ENCODE peak calls at places on chromosomes 2 and 18, in five cellular contexts. T is A549, F is left ventricle myocardium inferior, D is psoas muscle, L is spleen. R is an unnamed sample.

GRCh38 chr18:79445740-79446566 is 50.2 kb downstream of the NFATC1 start:
- DNase-seq in L (no peak), F (no peak), T (no peak), D (no peak), R (no peak)

GRCh38 chr18:79935499-79935898 is 16.0 kb downstream of the SLC66A2 start:
- DNase-seq in D (peak), T (no peak), F (no peak), L (no peak), R (peak)

GRCh38 chr2:221676566-221677172 is 104.6 kb upstream of the EPHA4 start:
- DNase-seq in L (no peak), T (no peak), D (no peak), F (no peak), R (no peak)

GRCh38 chr2:20209373-20210109 is 15.4 kb downstream of the SDC1 start:
- DNase-seq in F (no peak), L (no peak), D (no peak), T (no peak), R (peak)

GRCh38 chr2:27724905-27725693 is 46.4 kb upstream of the MRPL33 start:
- DNase-seq in L (no peak), D (no peak), F (no peak), T (no peak), R (no peak)

GRCh38 chr18:54928236-54928635 is 31.0 kb downstream of the CCDC68 start:
- DNase-seq in D (no peak), L (no peak), F (no peak), T (no peak), R (no peak)

GRCh38 chr18:61286867-61287266 is 46.4 kb upstream of the CDH20 start:
- DNase-seq in L (no peak), F (no peak), T (no peak), D (no peak), R (no peak)

GRCh38 chr2:163733301-163733938 is 2.4 kb downstream of the FIGN start:
- DNase-seq in D (no peak), F (no peak), T (no peak), L (peak), R (no peak)

GRCh38 chr2:206260427-206261012 is 13.9 kb upstream of the ZDBF2 start:
- DNase-seq in T (peak), L (no peak), D (no peak), F (no peak), R (no peak)

GRCh38 chr2:11375025-11375688 is 30.7 kb upstream of the ROCK2 start:
- DNase-seq in T (no peak), D (no peak), L (no peak), F (no peak), R (no peak)

GRCh38 chr2:11373096-11373495 is 28.7 kb upstream of the ROCK2 start:
- DNase-seq in D (no peak), L (no peak), F (no peak), T (no peak), R (no peak)

GRCh38 chr2:11370377-11371098 is 26.1 kb upstream of the ROCK2 start:
- DNase-seq in T (peak), F (no peak), L (no peak), D (no peak), R (peak)

GRCh38 chr2:11368059-11368572 is 23.7 kb upstream of the ROCK2 start:
- DNase-seq in T (no peak), F (no peak), D (no peak), L (no peak), R (peak)

GRCh38 chr2:11371099-11371937 is 26.9 kb upstream of the ROCK2 start:
- DNase-seq in L (no peak), T (no peak), D (peak), F (no peak), R (peak)
- H3K27ac ChIP-seq in L (no peak), T (peak), D (peak), F (no peak), R (peak)

GRCh38 chr2:9152975-9153402 is 53.6 kb upstream of the ASAP2 start:
- DNase-seq in L (peak), D (no peak), T (no peak), F (no peak), R (no peak)
- H3K4me3 ChIP-seq in L (no peak), D (no peak), T (no peak), F (no peak), R (no peak)

DNA sequence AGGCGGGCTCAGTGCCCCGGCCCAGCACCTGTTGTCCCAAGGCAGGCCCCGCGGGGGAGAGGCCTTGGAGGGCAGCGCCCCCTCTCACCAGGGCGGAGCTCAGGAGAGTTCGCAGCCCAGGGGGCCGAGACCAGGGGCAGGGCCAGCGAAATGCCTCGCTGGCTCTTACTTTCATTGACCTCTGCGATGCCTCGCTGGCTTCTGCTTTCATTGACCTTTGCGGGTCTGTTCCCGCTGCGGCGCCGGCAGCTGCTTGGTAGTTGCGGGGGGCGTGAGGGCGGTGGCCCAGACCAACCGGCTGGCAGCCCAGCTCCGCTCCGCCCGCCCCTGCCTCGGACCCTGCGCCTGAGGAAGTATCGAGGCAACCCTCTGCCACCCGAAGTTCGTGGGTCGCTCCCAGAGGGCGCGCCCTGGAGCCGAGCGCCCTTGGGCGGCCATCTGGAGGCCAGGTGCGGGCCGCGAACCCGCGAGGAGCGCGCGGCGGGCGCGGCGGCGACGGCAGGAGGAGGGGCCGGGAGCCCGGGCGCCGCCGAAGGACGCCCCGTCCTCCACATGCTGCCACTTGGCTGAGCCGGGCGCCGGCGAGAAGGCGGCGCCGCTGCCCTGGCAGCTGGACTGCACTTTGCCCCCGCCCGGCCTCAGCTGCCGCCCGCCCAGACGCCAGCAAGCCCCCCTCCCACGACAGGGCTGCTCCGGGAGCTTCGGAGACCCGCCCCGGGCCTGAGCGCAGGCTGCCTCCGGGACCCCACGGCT is 118.0 kb upstream of the MSTN start:
- DNase-seq in T (peak), D (peak), F (peak), L (peak), R (peak)
- H3K27ac ChIP-seq in T (peak), D (peak), F (peak), L (peak), R (peak)

GRCh38 chr2:44560961-44561360 is 199.2 kb downstream of the CAMKMT start:
- DNase-seq in T (no peak), D (no peak), F (no peak), L (no peak), R (no peak)
- H3K4me3 ChIP-seq in T (no peak), D (no peak), F (no peak), L (no peak), R (no peak)

DNA sequence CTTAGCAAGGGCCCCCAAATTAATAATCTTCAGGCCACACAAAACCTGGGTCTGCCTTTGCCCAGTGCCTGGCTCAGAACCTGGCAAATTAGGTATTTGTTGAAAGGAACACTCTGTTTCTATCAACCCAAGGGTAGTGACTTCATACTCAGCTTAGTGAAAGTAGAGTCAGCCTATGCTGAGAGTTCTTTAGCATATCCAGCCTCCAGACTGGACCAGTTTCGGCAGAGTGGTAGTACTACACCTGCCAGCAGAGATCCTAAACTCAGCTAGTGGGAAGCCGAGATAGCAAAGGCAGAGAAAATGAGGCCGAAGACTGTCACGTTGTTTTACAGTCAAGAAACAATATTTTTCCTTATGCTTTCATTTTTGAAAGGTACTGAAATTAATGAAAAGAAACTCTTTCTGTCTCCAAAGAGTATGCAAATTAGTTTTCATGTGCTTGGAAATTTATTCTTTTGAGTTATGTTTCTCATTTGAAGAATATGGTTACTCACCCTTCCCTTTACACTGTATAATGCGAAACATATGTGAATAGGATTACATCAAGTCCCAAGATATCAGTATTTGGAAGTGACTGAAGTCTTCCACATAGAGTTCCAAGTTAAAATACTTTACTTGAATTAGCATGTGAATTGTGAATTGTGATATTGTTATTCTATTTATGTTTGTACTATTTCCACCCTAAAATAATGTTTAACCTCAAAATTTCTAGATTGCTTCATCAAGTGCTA is 52.2 kb upstream of the UGP2 start:
- DNase-seq in D (no peak), F (no peak), T (no peak), L (no peak), R (no peak)
- H3K27ac ChIP-seq in D (no peak), F (no peak), T (no peak), L (no peak), R (no peak)

GRCh38 chr2:64874593-64874992 is 114.6 kb upstream of the SLC1A4 start:
- DNase-seq in D (no peak), L (no peak), F (no peak), T (no peak), R (no peak)

GRCh38 chr2:64875368-64875767 is 113.8 kb upstream of the SLC1A4 start:
- DNase-seq in T (no peak), D (no peak), F (no peak), L (no peak), R (no peak)

GRCh38 chr2:64876137-64876647 is 113.0 kb upstream of the SLC1A4 start:
- DNase-seq in T (peak), L (no peak), F (no peak), D (no peak), R (no peak)

GRCh38 chr2:64869126-64869525 is 120.1 kb upstream of the SLC1A4 start:
- DNase-seq in F (no peak), T (no peak), L (no peak), D (no peak), R (no peak)

DNA sequence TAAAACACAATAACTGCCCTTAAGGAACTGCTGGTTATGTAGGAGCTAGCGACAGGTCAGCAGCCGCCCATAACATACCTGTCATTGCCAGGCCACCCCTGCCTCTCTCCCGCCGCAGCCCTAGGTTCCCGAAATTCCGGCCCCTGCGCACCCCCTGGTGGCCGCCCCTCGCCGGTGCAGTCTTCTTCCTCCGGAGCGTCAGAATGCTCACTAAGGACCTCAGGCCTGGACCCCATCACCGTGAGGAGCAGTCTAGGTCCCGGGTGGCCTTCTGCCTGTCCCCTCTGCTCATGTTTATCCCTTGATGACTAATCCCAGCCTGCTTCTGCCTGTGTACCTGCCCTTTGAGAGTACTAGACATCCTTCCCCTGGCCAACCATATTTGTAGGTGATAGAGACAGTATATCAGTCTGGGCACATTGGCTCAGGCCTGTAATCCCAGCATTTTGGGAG is 115.7 kb upstream of the SLC1A4 start:
- DNase-seq in F (peak), L (peak), T (peak), D (peak), R (peak)
- H3K4me3 ChIP-seq in F (peak), L (peak), T (no peak), D (peak), R (no peak)

R was measured in right lobe of liver.